ENCODE peak calls at places on chromosomes 1 and 21, in seven cellular contexts. One of them, this sample, is unnamed.

GRCh38 chr1:17108360-17108759 is 10.9 kb downstream of the PADI2 start:
- DNase-seq in SK-N-SH: no peak
- DNase-seq in HepG2: no peak
- DNase-seq in neural progenitor cell: no peak
- DNase-seq in lung: no peak
- DNase-seq in ovary: no peak
- DNase-seq in psoas muscle: no peak
- DNase-seq in this sample: no peak

GRCh38 chr1:215181518-215181917 is 99.0 kb downstream of the KCNK2 start:
- DNase-seq in HepG2: peak
- DNase-seq in neural progenitor cell: peak
- DNase-seq in lung: no peak
- DNase-seq in psoas muscle: no peak
- DNase-seq in SK-N-SH: no peak
- DNase-seq in ovary: no peak
- DNase-seq in this sample: no peak

GRCh38 chr21:33042812-33043211 is 17.1 kb downstream of the OLIG2 start:
- DNase-seq in HepG2: no peak
- DNase-seq in SK-N-SH: no peak
- DNase-seq in lung: no peak
- DNase-seq in ovary: no peak
- DNase-seq in neural progenitor cell: no peak
- DNase-seq in psoas muscle: no peak
- DNase-seq in this sample: no peak

GRCh38 chr1:153888518-153888917 is 34.3 kb downstream of the GATAD2B start:
- DNase-seq in HepG2: no peak
- DNase-seq in SK-N-SH: no peak
- DNase-seq in lung: no peak
- DNase-seq in neural progenitor cell: no peak
- DNase-seq in ovary: no peak
- DNase-seq in psoas muscle: no peak
- DNase-seq in this sample: no peak

GRCh38 chr21:34808569-34809204 is 139.9 kb downstream of the CLIC6 start:
- DNase-seq in SK-N-SH: no peak
- DNase-seq in ovary: no peak
- DNase-seq in psoas muscle: no peak
- DNase-seq in neural progenitor cell: no peak
- DNase-seq in HepG2: no peak
- DNase-seq in lung: no peak
- DNase-seq in this sample: no peak

GRCh38 chr1:25765910-25766645 is 33.9 kb upstream of the SELENON start:
- DNase-seq in ovary: no peak
- DNase-seq in neural progenitor cell: no peak
- DNase-seq in lung: no peak
- DNase-seq in psoas muscle: no peak
- DNase-seq in SK-N-SH: peak
- DNase-seq in HepG2: no peak
- DNase-seq in this sample: no peak

GRCh38 chr1:203459671-203460201 is 15.9 kb upstream of the PRELP start:
- DNase-seq in neural progenitor cell: no peak
- DNase-seq in SK-N-SH: no peak
- DNase-seq in psoas muscle: no peak
- DNase-seq in ovary: no peak
- DNase-seq in HepG2: no peak
- DNase-seq in lung: no peak
- DNase-seq in this sample: no peak

GRCh38 chr1:246801241-246802020 is 77.2 kb downstream of the SCCPDH start:
- DNase-seq in ovary: no peak
- DNase-seq in HepG2: peak
- DNase-seq in SK-N-SH: peak
- DNase-seq in psoas muscle: no peak
- DNase-seq in neural progenitor cell: no peak
- DNase-seq in lung: no peak
- DNase-seq in this sample: no peak

GRCh38 chr1:201381130-201381529 is 3.6 kb upstream of the TNNT2 start:
- DNase-seq in HepG2: no peak
- DNase-seq in SK-N-SH: no peak
- DNase-seq in psoas muscle: no peak
- DNase-seq in ovary: no peak
- DNase-seq in neural progenitor cell: no peak
- DNase-seq in lung: peak
- DNase-seq in this sample: no peak

GRCh38 chr1:210025870-210026269 is 87.9 kb downstream of the SYT14 start:
- DNase-seq in ovary: no peak
- DNase-seq in lung: no peak
- DNase-seq in SK-N-SH: no peak
- DNase-seq in neural progenitor cell: no peak
- DNase-seq in HepG2: no peak
- DNase-seq in psoas muscle: no peak
- DNase-seq in this sample: no peak

GRCh38 chr1:212284332-212284743 is 872 bp upstream of the PPP2R5A start:
- DNase-seq in ovary: no peak
- DNase-seq in SK-N-SH: no peak
- DNase-seq in neural progenitor cell: no peak
- DNase-seq in lung: no peak
- DNase-seq in psoas muscle: no peak
- DNase-seq in HepG2: no peak
- DNase-seq in this sample: no peak

GRCh38 chr21:42635848-42636534 is 17.4 kb upstream of the PDE9A start:
- DNase-seq in neural progenitor cell: no peak
- DNase-seq in lung: no peak
- DNase-seq in SK-N-SH: no peak
- DNase-seq in HepG2: no peak
- DNase-seq in ovary: peak
- DNase-seq in psoas muscle: no peak
- DNase-seq in this sample: no peak

GRCh38 chr21:34073749-34074282 is 438 bp downstream of the MRPS6 start:
- DNase-seq in HepG2: no peak
- DNase-seq in neural progenitor cell: peak
- DNase-seq in psoas muscle: peak
- DNase-seq in lung: no peak
- DNase-seq in ovary: peak
- DNase-seq in SK-N-SH: peak
- DNase-seq in this sample: no peak

GRCh38 chr1:52057245-52057644 is 1.1 kb downstream of the BTF3L4 start:
- DNase-seq in ovary: no peak
- DNase-seq in HepG2: no peak
- DNase-seq in lung: no peak
- DNase-seq in neural progenitor cell: no peak
- DNase-seq in psoas muscle: no peak
- DNase-seq in SK-N-SH: no peak
- DNase-seq in this sample: no peak

GRCh38 chr1:62229932-62230331 is 35.3 kb downstream of the L1TD1 start:
- DNase-seq in SK-N-SH: peak
- DNase-seq in HepG2: no peak
- DNase-seq in lung: no peak
- DNase-seq in psoas muscle: no peak
- DNase-seq in neural progenitor cell: no peak
- DNase-seq in ovary: no peak
- DNase-seq in this sample: no peak

GRCh38 chr21:38144193-38144592 is 112.6 kb upstream of the KCNJ15 start:
- DNase-seq in neural progenitor cell: no peak
- DNase-seq in lung: no peak
- DNase-seq in psoas muscle: no peak
- DNase-seq in ovary: no peak
- DNase-seq in HepG2: no peak
- DNase-seq in SK-N-SH: no peak
- DNase-seq in this sample: no peak

GRCh38 chr1:235023197-235024044 is 105.2 kb downstream of the TOMM20 start:
- DNase-seq in SK-N-SH: no peak
- DNase-seq in lung: no peak
- DNase-seq in ovary: no peak
- DNase-seq in neural progenitor cell: no peak
- DNase-seq in psoas muscle: no peak
- DNase-seq in HepG2: no peak
- DNase-seq in this sample: no peak

GRCh38 chr1:232319106-232319505 is 310.8 kb downstream of the SIPA1L2 start:
- DNase-seq in SK-N-SH: peak
- DNase-seq in neural progenitor cell: no peak
- DNase-seq in HepG2: no peak
- DNase-seq in psoas muscle: peak
- DNase-seq in lung: no peak
- DNase-seq in ovary: no peak
- DNase-seq in this sample: no peak

GRCh38 chr1:228334226-228334935 is 72.3 kb downstream of the TRIM11 start:
- DNase-seq in SK-N-SH: no peak
- DNase-seq in ovary: peak
- DNase-seq in psoas muscle: peak
- DNase-seq in neural progenitor cell: no peak
- DNase-seq in lung: no peak
- DNase-seq in HepG2: no peak
- DNase-seq in this sample: peak

GRCh38 chr1:238107322-238107721 is 216.6 kb upstream of the ZP4 start:
- DNase-seq in HepG2: no peak
- DNase-seq in ovary: no peak
- DNase-seq in SK-N-SH: no peak
- DNase-seq in lung: no peak
- DNase-seq in psoas muscle: no peak
- DNase-seq in neural progenitor cell: no peak
- DNase-seq in this sample: no peak

GRCh38 chr1:201626629-201627275 is 87.8 kb downstream of the NAV1 start:
- DNase-seq in ovary: no peak
- DNase-seq in HepG2: no peak
- DNase-seq in SK-N-SH: no peak
- DNase-seq in psoas muscle: no peak
- DNase-seq in neural progenitor cell: no peak
- DNase-seq in lung: no peak
- DNase-seq in this sample: no peak

GRCh38 chr21:46128106-46128982 is 27.0 kb downstream of the FTCD start:
- DNase-seq in lung: no peak
- DNase-seq in psoas muscle: no peak
- DNase-seq in SK-N-SH: peak
- DNase-seq in HepG2: no peak
- DNase-seq in ovary: peak
- DNase-seq in neural progenitor cell: peak
- DNase-seq in this sample: no peak

GRCh38 chr21:35812679-35813078 is 247.6 kb downstream of the SETD4 start:
- DNase-seq in SK-N-SH: no peak
- DNase-seq in lung: no peak
- DNase-seq in neural progenitor cell: no peak
- DNase-seq in psoas muscle: no peak
- DNase-seq in ovary: no peak
- DNase-seq in HepG2: no peak
- DNase-seq in this sample: no peak

GRCh38 chr1:216804107-216804506 is 80.9 kb upstream of the ESRRG start:
- DNase-seq in ovary: no peak
- DNase-seq in lung: no peak
- DNase-seq in HepG2: no peak
- DNase-seq in neural progenitor cell: peak
- DNase-seq in psoas muscle: peak
- DNase-seq in SK-N-SH: no peak
- DNase-seq in this sample: no peak

GRCh38 chr1:115089443-115090340 is at the start of gene TSPAN2:
- DNase-seq in HepG2: no peak
- DNase-seq in ovary: peak
- DNase-seq in neural progenitor cell: peak
- DNase-seq in lung: peak
- DNase-seq in SK-N-SH: peak
- DNase-seq in psoas muscle: peak
- DNase-seq in this sample: peak
- TF ChIP-seq CTCF in HepG2: no peak
- TF ChIP-seq CTCF in ovary: no peak
- TF ChIP-seq CTCF in neural progenitor cell: peak
- TF ChIP-seq CTCF in lung: no peak
- TF ChIP-seq CTCF in SK-N-SH: peak
- TF ChIP-seq CTCF in psoas muscle: peak
- TF ChIP-seq CTCF in this sample: peak

GRCh38 chr1:42935971-42936308 is 22.7 kb downstream of the SLC2A1 start:
- DNase-seq in psoas muscle: no peak
- DNase-seq in ovary: no peak
- DNase-seq in lung: no peak
- DNase-seq in neural progenitor cell: no peak
- DNase-seq in SK-N-SH: no peak
- DNase-seq in HepG2: no peak
- DNase-seq in this sample: no peak
- H3K27ac ChIP-seq in psoas muscle: no peak
- H3K27ac ChIP-seq in ovary: no peak
- H3K27ac ChIP-seq in lung: no peak
- H3K27ac ChIP-seq in neural progenitor cell: no peak
- H3K27ac ChIP-seq in SK-N-SH: peak
- H3K27ac ChIP-seq in HepG2: no peak
- H3K27ac ChIP-seq in this sample: peak

GRCh38 chr1:9444532-9444931 is 94.7 kb upstream of the SLC25A33 start:
- DNase-seq in ovary: no peak
- DNase-seq in psoas muscle: no peak
- DNase-seq in HepG2: no peak
- DNase-seq in lung: no peak
- DNase-seq in neural progenitor cell: no peak
- DNase-seq in SK-N-SH: no peak
- DNase-seq in this sample: no peak
- TF ChIP-seq CTCF in ovary: no peak
- TF ChIP-seq CTCF in psoas muscle: no peak
- TF ChIP-seq CTCF in HepG2: no peak
- TF ChIP-seq CTCF in lung: no peak
- TF ChIP-seq CTCF in neural progenitor cell: no peak
- TF ChIP-seq CTCF in SK-N-SH: no peak
- TF ChIP-seq CTCF in this sample: no peak

GRCh38 chr1:156225677-156226014 is 12.8 kb downstream of the PMF1 start:
- DNase-seq in lung: no peak
- DNase-seq in SK-N-SH: no peak
- DNase-seq in HepG2: no peak
- DNase-seq in neural progenitor cell: no peak
- DNase-seq in psoas muscle: no peak
- DNase-seq in ovary: no peak
- DNase-seq in this sample: no peak
- H3K27ac ChIP-seq in lung: no peak
- H3K27ac ChIP-seq in SK-N-SH: no peak
- H3K27ac ChIP-seq in HepG2: no peak
- H3K27ac ChIP-seq in neural progenitor cell: no peak
- H3K27ac ChIP-seq in psoas muscle: no peak
- H3K27ac ChIP-seq in ovary: no peak
- H3K27ac ChIP-seq in this sample: no peak

This sample was measured in uterus.